ENCODE peak calls at places on chromosomes 2 and 18, in eight cellular contexts. P is endothelial cell of umbilical vein; B is epithelial cell of esophagus; M is CD8-positive, alpha-beta T cell; F is esophagus squamous epithelium; J is uterus; L is GM12865; S is astrocyte. X is an unnamed sample.

GRCh38 chr2:18096836-18097405 is 218.5 kb downstream of the KCNS3 start:
- DNase-seq in P (no peak), B (no peak), M (no peak), F (no peak), J (no peak), L (no peak), S (no peak), X (no peak)

GRCh38 chr2:235570256-235570655 is 76.4 kb downstream of the AGAP1 start:
- DNase-seq in P (no peak), B (no peak), M (no peak), F (no peak), J (no peak), L (no peak), S (peak), X (no peak)

GRCh38 chr2:48320747-48321146 is 209.2 kb upstream of the STON1 start:
- DNase-seq in P (no peak), B (peak), M (no peak), F (no peak), J (no peak), L (no peak), S (no peak), X (no peak)

GRCh38 chr2:181465686-181466375 is 8.6 kb downstream of the ITGA4 start:
- DNase-seq in P (no peak), B (peak), M (no peak), F (no peak), J (no peak), L (no peak), S (peak), X (peak)

GRCh38 chr2:231065966-231066365 is 9.3 kb downstream of the PSMD1 start:
- DNase-seq in P (no peak), B (no peak), M (no peak), F (no peak), J (no peak), L (no peak), S (no peak), X (no peak)

GRCh38 chr2:6977095-6977777 is 60.0 kb downstream of the RNF144A start:
- DNase-seq in P (peak), B (no peak), M (no peak), F (no peak), J (peak), L (no peak), S (peak), X (no peak)

GRCh38 chr2:33158482-33159003 is 211.8 kb downstream of the LTBP1 start:
- DNase-seq in P (peak), B (peak), M (no peak), F (no peak), J (no peak), L (no peak), S (peak), X (no peak)

GRCh38 chr2:224436634-224437033 is 34.7 kb upstream of the FAM124B start:
- DNase-seq in P (no peak), B (peak), M (no peak), F (no peak), J (no peak), L (no peak), S (peak), X (no peak)

GRCh38 chr2:79982445-79982844 is 322.1 kb downstream of the LRRTM1 start:
- DNase-seq in P (no peak), B (no peak), M (no peak), F (no peak), J (no peak), L (peak), S (no peak), X (no peak)

GRCh38 chr2:88657131-88657530 is 29.9 kb upstream of the EIF2AK3 start:
- DNase-seq in P (no peak), B (no peak), M (no peak), F (no peak), J (no peak), L (no peak), S (peak), X (no peak)

GRCh38 chr2:95121495-95122196 is at the start of gene MRPS5:
- DNase-seq in P (peak), B (peak), M (peak), F (no peak), J (peak), L (peak), S (peak), X (no peak)

GRCh38 chr2:31282634-31283033 is 48.7 kb downstream of the EHD3 start:
- DNase-seq in P (peak), B (peak), M (no peak), F (no peak), J (no peak), L (no peak), S (no peak), X (no peak)

GRCh38 chr2:183951636-183952035 is 646.7 kb upstream of the ZNF804A start:
- DNase-seq in P (no peak), B (peak), M (no peak), F (no peak), J (no peak), L (no peak), S (no peak), X (no peak)

GRCh38 chr2:101697794-101698418 is 399 bp downstream of the MAP4K4 start:
- DNase-seq in P (no peak), B (peak), M (peak), F (no peak), J (peak), L (no peak), S (no peak), X (no peak)

GRCh38 chr2:170747921-170748320 is 22.3 kb upstream of the ERICH2 start:
- DNase-seq in P (no peak), B (peak), M (no peak), F (no peak), J (no peak), L (no peak), S (peak), X (no peak)

GRCh38 chr2:215907147-215907546 is 106.2 kb downstream of the MREG start:
- DNase-seq in P (no peak), B (no peak), M (no peak), F (no peak), J (no peak), L (no peak), S (no peak), X (no peak)

GRCh38 chr2:209208211-209208610 is 215.6 kb upstream of the MAP2 start:
- DNase-seq in P (no peak), B (peak), M (no peak), F (no peak), J (no peak), L (peak), S (no peak), X (no peak)

GRCh38 chr2:111638274-111638877 is 245.6 kb downstream of the ANAPC1 start:
- DNase-seq in P (no peak), B (no peak), M (no peak), F (no peak), J (no peak), L (no peak), S (no peak), X (no peak)

GRCh38 chr18:50879302-50880107 is 587 bp downstream of the ME2 start:
- DNase-seq in P (peak), B (peak), M (no peak), F (no peak), J (no peak), L (peak), S (peak), X (no peak)

GRCh38 chr2:60558536-60558935 is 5.1 kb upstream of the BCL11A start:
- DNase-seq in P (no peak), B (no peak), M (no peak), F (no peak), J (no peak), L (no peak), S (no peak), X (no peak)

GRCh38 chr2:40535891-40536290 is 84.0 kb upstream of the SLC8A1 start:
- DNase-seq in P (no peak), B (no peak), M (no peak), F (no peak), J (no peak), L (no peak), S (no peak), X (no peak)

GRCh38 chr2:197838036-197838435 is 33.6 kb downstream of the PLCL1 start:
- DNase-seq in P (peak), B (no peak), M (no peak), F (no peak), J (no peak), L (peak), S (peak), X (no peak)

GRCh38 chr2:41989503-41990180 is 58.2 kb upstream of the PKDCC start:
- DNase-seq in P (no peak), B (no peak), M (no peak), F (no peak), J (no peak), L (no peak), S (no peak), X (no peak)

GRCh38 chr18:61797691-61798590 is 94.9 kb downstream of the RNF152 start:
- DNase-seq in P (no peak), B (no peak), M (no peak), F (no peak), J (no peak), L (no peak), S (no peak), X (no peak)

GRCh38 chr18:27213123-27213717 is 28.1 kb upstream of the CHST9 start:
- DNase-seq in P (no peak), B (no peak), M (no peak), F (no peak), J (no peak), L (no peak), S (no peak), X (no peak)

GRCh38 chr2:12251121-12251520 is 465.6 kb upstream of the TRIB2 start:
- DNase-seq in P (no peak), B (no peak), M (no peak), F (no peak), J (no peak), L (no peak), S (no peak), X (no peak)

GRCh38 chr2:112924855-112925254 is 13.9 kb downstream of the IL37 start:
- DNase-seq in P (no peak), B (no peak), M (no peak), F (no peak), J (no peak), L (no peak), S (no peak), X (no peak)

GRCh38 chr2:241215421-241215820 is 26.9 kb downstream of the ANO7 start:
- DNase-seq in P (no peak), B (no peak), M (no peak), F (no peak), J (no peak), L (no peak), S (no peak), X (no peak)

GRCh38 chr2:237791977-237792727 is 6.4 kb upstream of the RBM44 start:
- DNase-seq in P (no peak), B (peak), M (no peak), F (no peak), J (no peak), L (no peak), S (no peak), X (no peak)
- TF ChIP-seq CTCF in P (no peak), B (no peak), M (no peak), F (no peak), J (no peak), L (no peak), S (peak), X (peak)

GRCh38 chr2:20672191-20672951 is 5.4 kb downstream of the GDF7 start:
- DNase-seq in P (no peak), B (no peak), M (no peak), F (no peak), J (no peak), L (no peak), S (no peak), X (no peak)
- H3K4me3 ChIP-seq in P (no peak), B (no peak), M (no peak), F (no peak), J (no peak), L (no peak), S (no peak), X (no peak)

GRCh38 chr18:36733150-36733549 is 95.7 kb downstream of the TPGS2 start:
- DNase-seq in P (no peak), B (no peak), M (no peak), F (no peak), J (no peak), L (no peak), S (no peak), X (no peak)
- TF ChIP-seq CTCF in P (no peak), B (peak), M (no peak), F (no peak), J (no peak), L (peak), S (peak), X (no peak)

GRCh38 chr2:207162319-207162718 is 3.4 kb downstream of the KLF7 start:
- DNase-seq in P (peak), B (no peak), M (no peak), F (no peak), J (no peak), L (no peak), S (peak), X (peak)
- H3K4me3 ChIP-seq in P (peak), B (peak), M (no peak), F (peak), J (peak), L (no peak), S (peak), X (peak)

DNA sequence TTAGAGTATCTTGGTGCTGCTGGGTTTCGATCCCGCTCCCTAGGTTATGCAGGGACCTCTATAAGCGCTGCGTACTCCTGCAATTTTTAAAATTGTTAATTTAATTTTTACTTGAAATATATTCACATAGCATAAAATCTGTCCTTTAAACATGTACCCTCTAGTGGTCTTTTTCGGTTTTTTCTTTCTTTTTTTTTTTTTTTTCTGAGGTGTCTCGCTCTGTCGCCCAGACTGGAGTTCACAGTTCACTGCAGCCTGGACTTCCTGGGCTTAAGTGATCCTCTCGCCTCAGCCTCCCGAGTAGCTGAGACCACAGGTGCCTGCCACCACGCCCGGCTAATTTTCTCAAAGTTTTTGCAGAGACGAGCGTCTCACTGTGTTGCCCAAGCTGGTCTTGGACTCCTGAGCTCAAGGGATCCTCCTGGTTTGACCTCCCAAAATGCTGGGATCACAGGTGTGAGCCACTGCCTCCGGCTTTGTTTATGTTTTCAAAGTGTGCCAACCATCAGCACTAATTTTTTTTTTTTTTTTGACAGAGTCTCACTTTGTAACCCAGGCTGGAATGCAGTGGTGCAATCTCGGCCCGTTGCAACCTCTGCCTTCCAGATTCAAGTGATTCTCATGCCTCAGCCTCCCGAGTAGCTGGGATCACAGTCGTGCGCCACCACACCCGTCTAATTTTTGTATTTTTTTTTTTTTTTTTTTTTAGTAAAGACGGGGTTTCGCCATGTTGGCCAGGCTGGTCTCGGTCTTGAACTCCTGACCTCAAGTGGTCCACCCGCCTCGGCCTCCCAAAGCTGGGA is 585 bp upstream of the MOB1A start:
- DNase-seq in P (no peak), B (peak), M (peak), F (no peak), J (no peak), L (peak), S (no peak), X (no peak)
- TF ChIP-seq CTCF in P (peak), B (peak), M (peak), F (peak), J (peak), L (peak), S (no peak), X (no peak)

X was measured in AG04449.